ENCODE peak calls at places on chromosomes 4 and X, in ten cellular contexts. One of them, this sample, is unnamed.

GRCh38 chrX:2692221-2693122 is 1.4 kb downstream of the CD99 start:
- DNase-seq in HFF-Myc: no peak
- DNase-seq in nephron progenitor cell: peak
- DNase-seq in HepG2: no peak
- DNase-seq in epithelial cell of proximal tubule: no peak
- DNase-seq in tibial artery: no peak
- DNase-seq in fibroblast of mammary gland: peak
- DNase-seq in AG09319: no peak
- DNase-seq in upper lobe of left lung: no peak
- DNase-seq in right atrium auricular region: peak
- DNase-seq in this sample: no peak

GRCh38 chrX:130245441-130245840 is 23.3 kb downstream of the ZNF280C start:
- DNase-seq in HFF-Myc: no peak
- DNase-seq in nephron progenitor cell: no peak
- DNase-seq in HepG2: no peak
- DNase-seq in epithelial cell of proximal tubule: no peak
- DNase-seq in tibial artery: no peak
- DNase-seq in fibroblast of mammary gland: peak
- DNase-seq in AG09319: peak
- DNase-seq in upper lobe of left lung: no peak
- DNase-seq in right atrium auricular region: no peak
- DNase-seq in this sample: no peak

GRCh38 chr4:173528378-173529321 is 1.4 kb downstream of the HAND2 start:
- DNase-seq in HFF-Myc: no peak
- DNase-seq in nephron progenitor cell: peak
- DNase-seq in HepG2: no peak
- DNase-seq in epithelial cell of proximal tubule: no peak
- DNase-seq in tibial artery: no peak
- DNase-seq in fibroblast of mammary gland: peak
- DNase-seq in AG09319: no peak
- DNase-seq in upper lobe of left lung: no peak
- DNase-seq in right atrium auricular region: no peak
- DNase-seq in this sample: no peak

GRCh38 chrX:45524296-45524695 is 323.6 kb upstream of the DIPK2B start:
- DNase-seq in HFF-Myc: no peak
- DNase-seq in nephron progenitor cell: no peak
- DNase-seq in HepG2: no peak
- DNase-seq in epithelial cell of proximal tubule: no peak
- DNase-seq in tibial artery: no peak
- DNase-seq in fibroblast of mammary gland: peak
- DNase-seq in AG09319: no peak
- DNase-seq in upper lobe of left lung: no peak
- DNase-seq in right atrium auricular region: no peak
- DNase-seq in this sample: no peak

GRCh38 chr4:40388248-40388647 is 53.1 kb downstream of the CHRNA9 start:
- DNase-seq in HFF-Myc: no peak
- DNase-seq in nephron progenitor cell: peak
- DNase-seq in HepG2: no peak
- DNase-seq in epithelial cell of proximal tubule: no peak
- DNase-seq in tibial artery: no peak
- DNase-seq in fibroblast of mammary gland: no peak
- DNase-seq in AG09319: no peak
- DNase-seq in upper lobe of left lung: peak
- DNase-seq in right atrium auricular region: no peak
- DNase-seq in this sample: no peak

GRCh38 chrX:55159556-55159955 is 60.6 kb upstream of the PAGE5 start:
- DNase-seq in HFF-Myc: no peak
- DNase-seq in nephron progenitor cell: no peak
- DNase-seq in HepG2: no peak
- DNase-seq in epithelial cell of proximal tubule: no peak
- DNase-seq in tibial artery: no peak
- DNase-seq in fibroblast of mammary gland: no peak
- DNase-seq in AG09319: no peak
- DNase-seq in upper lobe of left lung: no peak
- DNase-seq in right atrium auricular region: no peak
- DNase-seq in this sample: no peak

GRCh38 chr4:26719954-26720552 is 136.2 kb downstream of the TBC1D19 start:
- DNase-seq in HFF-Myc: no peak
- DNase-seq in nephron progenitor cell: no peak
- DNase-seq in HepG2: no peak
- DNase-seq in epithelial cell of proximal tubule: no peak
- DNase-seq in tibial artery: no peak
- DNase-seq in fibroblast of mammary gland: peak
- DNase-seq in AG09319: no peak
- DNase-seq in upper lobe of left lung: no peak
- DNase-seq in right atrium auricular region: no peak
- DNase-seq in this sample: no peak

GRCh38 chrX:51459125-51459524 is 37.3 kb downstream of the NUDT11 start:
- DNase-seq in HFF-Myc: no peak
- DNase-seq in nephron progenitor cell: no peak
- DNase-seq in HepG2: peak
- DNase-seq in epithelial cell of proximal tubule: no peak
- DNase-seq in tibial artery: no peak
- DNase-seq in fibroblast of mammary gland: peak
- DNase-seq in AG09319: no peak
- DNase-seq in upper lobe of left lung: no peak
- DNase-seq in right atrium auricular region: no peak
- DNase-seq in this sample: no peak

GRCh38 chrX:6708676-6709075 is 173.8 kb upstream of the VCX3A start:
- DNase-seq in HFF-Myc: no peak
- DNase-seq in nephron progenitor cell: no peak
- DNase-seq in HepG2: no peak
- DNase-seq in epithelial cell of proximal tubule: no peak
- DNase-seq in tibial artery: no peak
- DNase-seq in fibroblast of mammary gland: no peak
- DNase-seq in AG09319: no peak
- DNase-seq in upper lobe of left lung: no peak
- DNase-seq in right atrium auricular region: no peak
- DNase-seq in this sample: no peak

GRCh38 chr4:128859887-128860774 is 50.6 kb downstream of the JADE1 start:
- DNase-seq in HFF-Myc: peak
- DNase-seq in nephron progenitor cell: no peak
- DNase-seq in HepG2: no peak
- DNase-seq in epithelial cell of proximal tubule: no peak
- DNase-seq in tibial artery: no peak
- DNase-seq in fibroblast of mammary gland: peak
- DNase-seq in AG09319: peak
- DNase-seq in upper lobe of left lung: no peak
- DNase-seq in right atrium auricular region: no peak
- DNase-seq in this sample: no peak

GRCh38 chr4:110005461-110006056 is 92.9 kb downstream of the EGF start:
- DNase-seq in HFF-Myc: peak
- DNase-seq in nephron progenitor cell: no peak
- DNase-seq in HepG2: peak
- DNase-seq in epithelial cell of proximal tubule: no peak
- DNase-seq in tibial artery: no peak
- DNase-seq in fibroblast of mammary gland: peak
- DNase-seq in AG09319: peak
- DNase-seq in upper lobe of left lung: no peak
- DNase-seq in right atrium auricular region: no peak
- DNase-seq in this sample: peak

GRCh38 chr4:141660880-141661279 is 24.5 kb downstream of the IL15 start:
- DNase-seq in HFF-Myc: no peak
- DNase-seq in nephron progenitor cell: no peak
- DNase-seq in HepG2: no peak
- DNase-seq in epithelial cell of proximal tubule: no peak
- DNase-seq in tibial artery: no peak
- DNase-seq in fibroblast of mammary gland: no peak
- DNase-seq in AG09319: no peak
- DNase-seq in upper lobe of left lung: no peak
- DNase-seq in right atrium auricular region: no peak
- DNase-seq in this sample: no peak

GRCh38 chr4:82462415-82462831 is 32.0 kb downstream of the ENOPH1 start:
- DNase-seq in HFF-Myc: peak
- DNase-seq in nephron progenitor cell: peak
- DNase-seq in HepG2: peak
- DNase-seq in epithelial cell of proximal tubule: no peak
- DNase-seq in tibial artery: peak
- DNase-seq in fibroblast of mammary gland: peak
- DNase-seq in AG09319: peak
- DNase-seq in upper lobe of left lung: peak
- DNase-seq in right atrium auricular region: peak
- DNase-seq in this sample: peak

GRCh38 chr4:47038263-47038662 is 6.9 kb downstream of the GABRB1 start:
- DNase-seq in HFF-Myc: no peak
- DNase-seq in nephron progenitor cell: no peak
- DNase-seq in HepG2: no peak
- DNase-seq in epithelial cell of proximal tubule: no peak
- DNase-seq in tibial artery: no peak
- DNase-seq in fibroblast of mammary gland: no peak
- DNase-seq in AG09319: no peak
- DNase-seq in upper lobe of left lung: no peak
- DNase-seq in right atrium auricular region: no peak
- DNase-seq in this sample: no peak

GRCh38 chr4:157564771-157565170 is 344.2 kb downstream of the GRIA2 start:
- DNase-seq in HFF-Myc: no peak
- DNase-seq in nephron progenitor cell: no peak
- DNase-seq in HepG2: no peak
- DNase-seq in epithelial cell of proximal tubule: no peak
- DNase-seq in tibial artery: no peak
- DNase-seq in fibroblast of mammary gland: no peak
- DNase-seq in AG09319: no peak
- DNase-seq in upper lobe of left lung: no peak
- DNase-seq in right atrium auricular region: no peak
- DNase-seq in this sample: no peak

GRCh38 chr4:187666634-187667033 is 328.9 kb upstream of the ZFP42 start:
- DNase-seq in HFF-Myc: no peak
- DNase-seq in nephron progenitor cell: no peak
- DNase-seq in HepG2: no peak
- DNase-seq in epithelial cell of proximal tubule: no peak
- DNase-seq in tibial artery: no peak
- DNase-seq in fibroblast of mammary gland: peak
- DNase-seq in AG09319: no peak
- DNase-seq in upper lobe of left lung: no peak
- DNase-seq in right atrium auricular region: no peak
- DNase-seq in this sample: no peak

GRCh38 chr4:74453037-74453635 is 8.2 kb downstream of the AREG start:
- DNase-seq in HFF-Myc: no peak
- DNase-seq in nephron progenitor cell: no peak
- DNase-seq in HepG2: no peak
- DNase-seq in epithelial cell of proximal tubule: peak
- DNase-seq in tibial artery: no peak
- DNase-seq in fibroblast of mammary gland: no peak
- DNase-seq in AG09319: no peak
- DNase-seq in upper lobe of left lung: no peak
- DNase-seq in right atrium auricular region: no peak
- DNase-seq in this sample: no peak

GRCh38 chrX:79161655-79162054 is 17.2 kb downstream of the GPR174 start:
- DNase-seq in HFF-Myc: no peak
- DNase-seq in nephron progenitor cell: no peak
- DNase-seq in HepG2: no peak
- DNase-seq in epithelial cell of proximal tubule: no peak
- DNase-seq in tibial artery: no peak
- DNase-seq in fibroblast of mammary gland: no peak
- DNase-seq in AG09319: no peak
- DNase-seq in upper lobe of left lung: no peak
- DNase-seq in right atrium auricular region: no peak
- DNase-seq in this sample: no peak

GRCh38 chr4:6002926-6003325 is 15.3 kb downstream of the C4orf50 start:
- DNase-seq in HFF-Myc: no peak
- DNase-seq in nephron progenitor cell: no peak
- DNase-seq in HepG2: no peak
- DNase-seq in epithelial cell of proximal tubule: no peak
- DNase-seq in tibial artery: no peak
- DNase-seq in fibroblast of mammary gland: no peak
- DNase-seq in AG09319: no peak
- DNase-seq in upper lobe of left lung: no peak
- DNase-seq in right atrium auricular region: no peak
- DNase-seq in this sample: no peak

GRCh38 chrX:106952988-106953387 is 32.8 kb downstream of the CLDN2 start:
- DNase-seq in HFF-Myc: no peak
- DNase-seq in nephron progenitor cell: no peak
- DNase-seq in HepG2: no peak
- DNase-seq in epithelial cell of proximal tubule: no peak
- DNase-seq in tibial artery: no peak
- DNase-seq in fibroblast of mammary gland: peak
- DNase-seq in AG09319: no peak
- DNase-seq in upper lobe of left lung: no peak
- DNase-seq in right atrium auricular region: no peak
- DNase-seq in this sample: no peak
- TF ChIP-seq CTCF in HFF-Myc: peak
- TF ChIP-seq CTCF in nephron progenitor cell: peak
- TF ChIP-seq CTCF in HepG2: peak
- TF ChIP-seq CTCF in epithelial cell of proximal tubule: peak
- TF ChIP-seq CTCF in tibial artery: peak
- TF ChIP-seq CTCF in fibroblast of mammary gland: peak
- TF ChIP-seq CTCF in AG09319: peak
- TF ChIP-seq CTCF in upper lobe of left lung: no peak
- TF ChIP-seq CTCF in right atrium auricular region: no peak
- TF ChIP-seq CTCF in this sample: peak

DNA sequence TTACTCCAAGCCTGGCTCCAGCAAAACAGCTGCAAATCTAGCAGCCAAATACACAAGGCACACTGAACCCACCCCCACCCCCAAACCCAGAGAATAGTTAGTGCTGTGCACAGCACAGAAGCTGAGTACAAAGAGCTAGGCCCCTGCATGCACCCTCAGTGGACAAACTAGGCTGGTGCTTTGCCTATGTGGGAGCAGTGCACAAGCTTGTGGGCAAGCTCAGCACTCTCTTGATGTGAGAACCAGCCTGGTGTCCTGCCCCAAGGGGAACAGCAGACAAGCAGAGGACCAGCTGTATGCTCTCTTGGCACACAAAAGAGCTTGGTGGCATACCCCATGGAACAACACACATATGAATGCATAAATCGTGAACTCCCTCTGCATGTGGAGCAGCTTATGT is 81.7 kb downstream of the FAAH2 start:
- DNase-seq in HFF-Myc: no peak
- DNase-seq in nephron progenitor cell: no peak
- DNase-seq in HepG2: no peak
- DNase-seq in epithelial cell of proximal tubule: no peak
- DNase-seq in tibial artery: no peak
- DNase-seq in fibroblast of mammary gland: no peak
- DNase-seq in AG09319: no peak
- DNase-seq in upper lobe of left lung: no peak
- DNase-seq in right atrium auricular region: no peak
- DNase-seq in this sample: no peak
- TF ChIP-seq CTCF in HFF-Myc: no peak
- TF ChIP-seq CTCF in nephron progenitor cell: no peak
- TF ChIP-seq CTCF in HepG2: no peak
- TF ChIP-seq CTCF in epithelial cell of proximal tubule: no peak
- TF ChIP-seq CTCF in tibial artery: no peak
- TF ChIP-seq CTCF in fibroblast of mammary gland: no peak
- TF ChIP-seq CTCF in AG09319: no peak
- TF ChIP-seq CTCF in upper lobe of left lung: no peak
- TF ChIP-seq CTCF in right atrium auricular region: no peak
- TF ChIP-seq CTCF in this sample: no peak

GRCh38 chrX:18353931-18354368 is 538 bp downstream of the SCML2 start:
- DNase-seq in HFF-Myc: no peak
- DNase-seq in nephron progenitor cell: peak
- DNase-seq in HepG2: peak
- DNase-seq in epithelial cell of proximal tubule: no peak
- DNase-seq in tibial artery: no peak
- DNase-seq in fibroblast of mammary gland: no peak
- DNase-seq in AG09319: no peak
- DNase-seq in upper lobe of left lung: no peak
- DNase-seq in right atrium auricular region: no peak
- DNase-seq in this sample: peak
- TF ChIP-seq CTCF in HFF-Myc: no peak
- TF ChIP-seq CTCF in nephron progenitor cell: no peak
- TF ChIP-seq CTCF in HepG2: peak
- TF ChIP-seq CTCF in epithelial cell of proximal tubule: no peak
- TF ChIP-seq CTCF in tibial artery: no peak
- TF ChIP-seq CTCF in fibroblast of mammary gland: no peak
- TF ChIP-seq CTCF in AG09319: no peak
- TF ChIP-seq CTCF in upper lobe of left lung: no peak
- TF ChIP-seq CTCF in right atrium auricular region: no peak
- TF ChIP-seq CTCF in this sample: peak

GRCh38 chr4:39044947-39045734 is 12.9 kb upstream of the TMEM156 start:
- DNase-seq in HFF-Myc: no peak
- DNase-seq in nephron progenitor cell: peak
- DNase-seq in HepG2: no peak
- DNase-seq in epithelial cell of proximal tubule: no peak
- DNase-seq in tibial artery: no peak
- DNase-seq in fibroblast of mammary gland: no peak
- DNase-seq in AG09319: no peak
- DNase-seq in upper lobe of left lung: no peak
- DNase-seq in right atrium auricular region: no peak
- DNase-seq in this sample: peak
- TF ChIP-seq CTCF in HFF-Myc: no peak
- TF ChIP-seq CTCF in nephron progenitor cell: no peak
- TF ChIP-seq CTCF in HepG2: no peak
- TF ChIP-seq CTCF in epithelial cell of proximal tubule: no peak
- TF ChIP-seq CTCF in tibial artery: no peak
- TF ChIP-seq CTCF in fibroblast of mammary gland: no peak
- TF ChIP-seq CTCF in AG09319: no peak
- TF ChIP-seq CTCF in upper lobe of left lung: no peak
- TF ChIP-seq CTCF in right atrium auricular region: no peak
- TF ChIP-seq CTCF in this sample: no peak